ENCODE peak calls at places on chromosomes 11 and 22, in six cellular contexts. H is anterior cingulate cortex; T is CD8-positive, alpha-beta memory T cell; N is stimulated activated CD8-positive, alpha-beta memory T cell treated with anti-CD3 and anti-CD28 coated beads, Interleukin-4, amount 100 ng/mL, for 1 hour; M is RCC 7860; Z is stimulated activated effector memory CD8-positive, alpha-beta T cell treated with anti-CD3 and anti-CD28 coated beads, Interleukin-12 subunit alpha, Interleukin-12 subunit beta, amount 100 ng/mL, for 72 hours. X is an unnamed sample.

GRCh38 chr11:83725161-83725560 is 439.0 kb upstream of the CCDC90B start:
- DNase-seq in Z (no peak), H (no peak), M (no peak), T (no peak), N (no peak), X (no peak)

GRCh38 chr22:35330258-35330861 is 30.7 kb downstream of the TOM1 start:
- DNase-seq in T (peak), Z (no peak), H (no peak), N (no peak), M (peak), X (no peak)

GRCh38 chr22:43151251-43152000 is at the start of gene TSPO:
- DNase-seq in Z (peak), M (peak), N (peak), H (peak), T (peak), X (no peak)

GRCh38 chr11:69172674-69173073 is 16.9 kb downstream of the SMIM38 start:
- DNase-seq in H (no peak), T (no peak), M (no peak), Z (no peak), N (no peak), X (no peak)

GRCh38 chr22:30266445-30267381 is at the start of gene OSM:
- DNase-seq in H (peak), N (peak), T (peak), M (no peak), Z (peak), X (no peak)

GRCh38 chr11:44695169-44695833 is 31.5 kb upstream of the TSPAN18 start:
- DNase-seq in M (no peak), T (no peak), Z (no peak), N (no peak), H (no peak), X (no peak)

GRCh38 chr11:394034-394857 is at the start of gene PKP3:
- DNase-seq in Z (no peak), T (no peak), N (no peak), H (no peak), M (peak), X (no peak)

GRCh38 chr11:17541330-17541885 is 2.8 kb downstream of the USH1C start:
- DNase-seq in N (no peak), Z (no peak), T (no peak), M (no peak), H (no peak), X (no peak)

GRCh38 chr11:123654566-123655081 is at the start of gene SCN3B:
- DNase-seq in N (no peak), Z (no peak), T (no peak), H (peak), M (no peak), X (no peak)

GRCh38 chr22:19984201-19984753 is 32.3 kb downstream of the ARVCF start:
- DNase-seq in M (peak), H (no peak), N (no peak), T (no peak), Z (no peak), X (no peak)

GRCh38 chr22:21982338-21982965 is at the start of gene TOP3B:
- DNase-seq in H (peak), N (peak), Z (peak), M (peak), T (peak), X (peak)

GRCh38 chr11:84800755-84801346 is 826.3 kb downstream of the DLG2 start:
- DNase-seq in T (no peak), H (no peak), M (peak), N (no peak), Z (no peak), X (no peak)

X was measured in NCI-H1436 treated with DMSO at 0.1 percent for 48 hours.